ENCODE peak calls at places on chromosomes 16 and 17, in seven cellular contexts. Y, I, U, A, W, L and B are unnamed samples.

GRCh38 chr16:71542377-71542776 is 16.2 kb downstream of the CHST4 start:
- DNase-seq in Y (peak; percentile 92), I (peak; percentile 60), U (peak; percentile 84), A (peak; percentile 56), W (peak; percentile 70), L (peak; percentile 6), B (peak; percentile 60)

GRCh38 chr17:46159686-46160085 is 33.5 kb downstream of the KANSL1 start:
- DNase-seq in Y (no peak), I (no peak), U (no peak), A (no peak), W (peak; percentile 87), L (no peak), B (no peak)

GRCh38 chr16:20720251-20720650 is 21.4 kb downstream of the THUMPD1 start:
- DNase-seq in Y (no peak), I (no peak), U (no peak), A (no peak), W (no peak), L (no peak), B (no peak)

GRCh38 chr16:27777527-27777926 is 227.6 kb downstream of the KATNIP start:
- DNase-seq in Y (no peak), I (no peak), U (no peak), A (no peak), W (no peak), L (no peak), B (no peak)

GRCh38 chr17:29390856-29391631 is 881 bp downstream of the TAOK1 start:
- DNase-seq in Y (peak; percentile 64), I (peak; percentile 37), U (peak; percentile 72), A (peak; percentile 62), W (peak; percentile 61), L (no peak), B (no peak)

GRCh38 chr17:42518046-42518754 is 17.8 kb upstream of the NAGLU start:
- DNase-seq in Y (no peak), I (no peak), U (no peak), A (peak; percentile 84), W (peak; percentile 96), L (peak; percentile 89), B (peak; percentile 79)

GRCh38 chr16:65833171-65833871 is 533.2 kb upstream of the CDH5 start:
- DNase-seq in Y (no peak), I (no peak), U (no peak), A (peak; percentile 56), W (peak; percentile 90), L (peak; percentile 69), B (no peak)

GRCh38 chr17:48054238-48055185 is 6.4 kb downstream of the NFE2L1 start:
- DNase-seq in Y (peak; percentile 99), I (no peak), U (peak; percentile 99), A (peak; percentile 89), W (peak; percentile 88), L (no peak), B (no peak)

GRCh38 chr16:73277066-73277465 is 229.1 kb upstream of the ZFHX3 start:
- DNase-seq in Y (no peak), I (no peak), U (no peak), A (no peak), W (no peak), L (no peak), B (no peak)

GRCh38 chr17:75133001-75133400 is 1.5 kb upstream of the NT5C start:
- DNase-seq in Y (no peak), I (no peak), U (no peak), A (no peak), W (no peak), L (peak; percentile 45), B (no peak)

GRCh38 chr17:78759203-78759968 is 22.7 kb downstream of the CYTH1 start:
- DNase-seq in Y (no peak), I (peak; percentile 93), U (no peak), A (peak; percentile 52), W (no peak), L (no peak), B (no peak)

GRCh38 chr17:39952665-39953470 is 9.9 kb upstream of the GSDMA start:
- DNase-seq in Y (peak; percentile 99), I (peak; percentile 92), U (peak; percentile 99), A (peak; percentile 98), W (peak; percentile 96), L (peak; percentile 79), B (peak; percentile 90)

GRCh38 chr17:77719806-77720205 is 238.7 kb upstream of the TNRC6C start:
- DNase-seq in Y (no peak), I (no peak), U (no peak), A (no peak), W (no peak), L (no peak), B (no peak)

GRCh38 chr17:18076941-18077340 is 10.8 kb upstream of the DRG2 start:
- DNase-seq in Y (no peak), I (no peak), U (no peak), A (no peak), W (peak; percentile 2), L (no peak), B (no peak)

GRCh38 chr17:4607773-4608187 is 23.5 kb downstream of the SMTNL2 start:
- DNase-seq in Y (no peak), I (no peak), U (no peak), A (peak; percentile 83), W (peak; percentile 60), L (no peak), B (no peak)

GRCh38 chr17:68800731-68801130 is 154.5 kb downstream of the ABCA8 start:
- DNase-seq in Y (no peak), I (no peak), U (no peak), A (no peak), W (peak; percentile 42), L (no peak), B (no peak)

GRCh38 chr17:78346605-78347250 is 13.1 kb downstream of the SOCS3 start:
- DNase-seq in Y (peak; percentile 37), I (no peak), U (no peak), A (no peak), W (peak; percentile 61), L (peak; percentile 60), B (no peak)

GRCh38 chr17:21303441-21304065 is 19.0 kb downstream of the MAP2K3 start:
- DNase-seq in Y (no peak), I (no peak), U (no peak), A (no peak), W (no peak), L (no peak), B (no peak)

GRCh38 chr17:78935419-78936323 is 10.5 kb upstream of the TIMP2 start:
- DNase-seq in Y (no peak), I (no peak), U (no peak), A (peak; percentile 86), W (peak; percentile 99), L (peak; percentile 52), B (no peak)

GRCh38 chr17:79633154-79633553 is 22.3 kb upstream of the RBFOX3 start:
- DNase-seq in Y (no peak), I (no peak), U (no peak), A (no peak), W (no peak), L (no peak), B (no peak)

GRCh38 chr16:27769561-27770222 is 219.7 kb downstream of the KATNIP start:
- DNase-seq in Y (no peak), I (no peak), U (no peak), A (no peak), W (peak; percentile 15), L (peak; percentile 7), B (peak; percentile 80)

GRCh38 chr17:7383742-7384488 is 3.0 kb downstream of the TNK1 start:
- DNase-seq in Y (peak; percentile 91), I (peak; percentile 72), U (peak; percentile 91), A (peak; percentile 59), W (peak; percentile 32), L (no peak), B (no peak)

GRCh38 chr17:75240394-75241142 is 20.8 kb downstream of the GGA3 start:
- DNase-seq in Y (peak; percentile 90), I (peak; percentile 72), U (peak; percentile 88), A (peak; percentile 50), W (peak; percentile 69), L (peak; percentile 47), B (peak; percentile 35)

GRCh38 chr16:48321307-48322036 is 63.7 kb downstream of the SIAH1 start:
- DNase-seq in Y (no peak), I (no peak), U (no peak), A (no peak), W (peak; percentile 81), L (no peak), B (no peak)

GRCh38 chr17:29568331-29569244 is at the start of gene TP53I13:
- DNase-seq in Y (peak; percentile 87), I (peak; percentile 93), U (peak; percentile 93), A (peak; percentile 94), W (peak; percentile 78), L (peak; percentile 74), B (peak; percentile 22)

DNA sequence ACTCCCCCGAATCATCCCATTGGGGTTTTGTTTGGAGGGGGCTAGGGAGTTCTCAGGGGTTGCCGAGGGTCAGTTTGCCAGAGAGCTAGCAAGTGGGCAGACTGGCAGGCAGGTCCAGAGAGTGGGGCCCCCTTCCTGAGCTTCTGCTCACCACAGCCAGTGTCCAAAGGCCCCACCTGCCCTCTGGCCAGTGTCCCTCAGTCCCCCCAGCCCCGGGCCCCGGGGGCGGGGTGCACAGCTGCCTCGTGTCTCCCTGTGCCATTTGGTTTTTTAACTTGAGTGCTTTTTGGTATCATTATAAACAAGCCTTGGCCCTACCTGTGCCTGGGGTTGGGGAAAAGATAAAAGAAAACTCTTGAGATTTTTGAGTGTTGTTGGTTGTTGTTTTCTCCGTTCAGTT is 91.8 kb downstream of the CCDC182 start:
- DNase-seq in Y (no peak), I (no peak), U (no peak), A (no peak), W (no peak), L (no peak), B (no peak)
- TF ChIP-seq EZH2phosphoT487 in Y (no peak), I (no peak), U (no peak), A (no peak), W (no peak), L (no peak), B (no peak)

GRCh38 chr16:80993293-80993691 is 13.4 kb downstream of the CMC2 start:
- DNase-seq in Y (no peak), I (no peak), U (no peak), A (peak; percentile 63), W (peak; percentile 93), L (no peak), B (no peak)

GRCh38 chr16:80992676-80993292 is 13.9 kb downstream of the CMC2 start:
- DNase-seq in Y (no peak), I (no peak), U (no peak), A (no peak), W (peak; percentile 29), L (no peak), B (no peak)

GRCh38 chr16:80990577-80990976 is 16.1 kb downstream of the CMC2 start:
- DNase-seq in Y (no peak), I (no peak), U (no peak), A (no peak), W (no peak), L (no peak), B (no peak)

GRCh38 chr16:80990978-80991377 is 15.7 kb downstream of the CMC2 start:
- DNase-seq in Y (no peak), I (no peak), U (no peak), A (no peak), W (no peak), L (no peak), B (no peak)

GRCh38 chr16:80991792-80992430 is 14.8 kb downstream of the CMC2 start:
- DNase-seq in Y (no peak), I (no peak), U (no peak), A (no peak), W (no peak), L (no peak), B (no peak)
- TF ChIP-seq EZH2phosphoT487 in Y (no peak), I (no peak), U (no peak), A (no peak), W (no peak), L (no peak), B (no peak)

GRCh38 chr17:38861399-38861843 is 7.9 kb upstream of the RPL23 start:
- DNase-seq in Y (peak; percentile 67), I (peak; percentile 25), U (no peak), A (no peak), W (no peak), L (no peak), B (no peak)
- TF ChIP-seq EZH2phosphoT487 in Y (no peak), I (no peak), U (no peak), A (no peak), W (no peak), L (no peak), B (no peak)

GRCh38 chr16:83947642-83948234 is 5.3 kb upstream of the OSGIN1 start:
- DNase-seq in Y (no peak), I (no peak), U (no peak), A (no peak), W (no peak), L (no peak), B (no peak)
- TF ChIP-seq EZH2phosphoT487 in Y (no peak), I (no peak), U (no peak), A (no peak), W (no peak), L (no peak), B (no peak)